ENCODE peak calls at places on chromosomes 4 and X, in five cellular contexts. E, Y, R, P and H are unnamed samples.

GRCh38 chr4:15507679-15508078 is 38.0 kb downstream of the CC2D2A start:
- DNase-seq in Y (no peak), E (no peak), R (no peak), P (no peak), H (no peak)

GRCh38 chrX:9995855-9996339 is 28.7 kb downstream of the CLDN34 start:
- DNase-seq in P (peak), Y (peak), E (peak), R (peak), H (no peak)

GRCh38 chrX:23832750-23833149 is 49.8 kb downstream of the SAT1 start:
- DNase-seq in Y (no peak), E (no peak), P (no peak), R (no peak), H (no peak)

GRCh38 chr4:3387943-3388348 is 53.8 kb upstream of the HGFAC start:
- DNase-seq in E (no peak), R (no peak), P (no peak), Y (peak), H (no peak)

GRCh38 chr4:80237992-80238391 is 28.5 kb upstream of the FGF5 start:
- DNase-seq in Y (no peak), R (no peak), E (no peak), P (no peak), H (peak)

GRCh38 chr4:101418055-101418454 is 70.7 kb upstream of the PPP3CA start:
- DNase-seq in Y (no peak), E (peak), R (no peak), P (no peak), H (no peak)

GRCh38 chr4:1535926-1536578 is 129.8 kb upstream of the NKX1-1 start:
- DNase-seq in E (no peak), P (no peak), R (no peak), Y (no peak), H (no peak)

GRCh38 chr4:17577660-17578481 is 873 bp downstream of the LAP3 start:
- DNase-seq in P (peak), R (peak), E (peak), Y (peak), H (peak)

GRCh38 chrX:39728025-39728424 is 369.7 kb downstream of the BCOR start:
- DNase-seq in P (peak), E (no peak), R (no peak), Y (no peak), H (no peak)

GRCh38 chr4:137531121-137531520 is 1.2 kb downstream of the PCDH18 start:
- DNase-seq in Y (no peak), E (no peak), P (peak), R (no peak), H (no peak)

GRCh38 chr4:15547392-15547791 is 77.7 kb downstream of the CC2D2A start:
- DNase-seq in P (no peak), R (no peak), E (no peak), Y (no peak), H (no peak)